ENCODE peak calls at places on chromosomes 5 and 9, in five cellular contexts. V is progenitor cell of endocrine pancreas, T is nephron progenitor cell, Y is left lung, O is GM19239. W is an unnamed sample.

GRCh38 chr5:37769840-37770239 is 70.0 kb downstream of the GDNF start:
- DNase-seq in V (no peak), T (no peak), Y (no peak), O (no peak), W (no peak)

GRCh38 chr5:95237324-95237723 is 47.6 kb downstream of the MCTP1 start:
- DNase-seq in V (no peak), T (no peak), Y (no peak), O (no peak), W (no peak)

GRCh38 chr9:962023-962422 is 14.4 kb upstream of the DMRT3 start:
- DNase-seq in V (no peak), T (no peak), Y (no peak), O (no peak), W (no peak)

GRCh38 chr5:72556351-72557146 is 49.3 kb upstream of the ZNF366 start:
- DNase-seq in V (peak), T (peak), Y (peak), O (peak), W (peak)

GRCh38 chr9:35771079-35771441 is 17.0 kb upstream of the MSMP start:
- DNase-seq in V (no peak), T (no peak), Y (no peak), O (no peak), W (peak)

GRCh38 chr5:170265527-170265926 is 32.0 kb downstream of the LCP2 start:
- DNase-seq in V (no peak), T (no peak), Y (no peak), O (no peak), W (no peak)

GRCh38 chr5:146817973-146818372 is 60.6 kb downstream of the PPP2R2B start:
- DNase-seq in V (no peak), T (no peak), Y (no peak), O (no peak), W (no peak)

GRCh38 chr5:17000296-17000939 is 64.3 kb upstream of the MYO10 start:
- DNase-seq in V (no peak), T (no peak), Y (no peak), O (no peak), W (no peak)

GRCh38 chr5:24642022-24642421 is 2.8 kb downstream of the CDH10 start:
- DNase-seq in V (no peak), T (no peak), Y (no peak), O (no peak), W (no peak)

GRCh38 chr9:35695801-35696420 is 6.2 kb upstream of the TPM2 start:
- DNase-seq in V (no peak), T (no peak), Y (no peak), O (no peak), W (no peak)

GRCh38 chr9:87701491-87701890 is 24.4 kb upstream of the CTSL start:
- DNase-seq in V (no peak), T (no peak), Y (no peak), O (no peak), W (no peak)

GRCh38 chr9:132114102-132114707 is 34.5 kb upstream of the MED27 start:
- DNase-seq in V (peak), T (peak), Y (peak), O (no peak), W (peak)

GRCh38 chr9:5787759-5788329 is 45.1 kb downstream of the ERMP1 start:
- DNase-seq in V (no peak), T (no peak), Y (no peak), O (no peak), W (no peak)

GRCh38 chr5:61933787-61934626 is 372.0 kb upstream of the KIF2A start:
- DNase-seq in V (peak), T (peak), Y (no peak), O (no peak), W (no peak)

GRCh38 chr5:4643190-4643589 is 496.9 kb upstream of the ADAMTS16 start:
- DNase-seq in V (no peak), T (no peak), Y (no peak), O (no peak), W (no peak)

GRCh38 chr5:154508114-154508513 is 30.1 kb upstream of the HAND1 start:
- DNase-seq in V (no peak), T (no peak), Y (no peak), O (no peak), W (no peak)

GRCh38 chr5:44679200-44679599 is 129.5 kb upstream of the MRPS30 start:
- DNase-seq in V (no peak), T (no peak), Y (no peak), O (no peak), W (no peak)

GRCh38 chr5:72860499-72860898 is 44.0 kb downstream of the TNPO1 start:
- DNase-seq in V (no peak), T (no peak), Y (peak), O (no peak), W (no peak)

GRCh38 chr5:53501054-53501453 is 20.6 kb downstream of the FST start:
- DNase-seq in V (no peak), T (no peak), Y (no peak), O (no peak), W (no peak)

GRCh38 chr5:179407191-179408175 is 62.2 kb upstream of the ADAMTS2 start:
- DNase-seq in V (no peak), T (no peak), Y (peak), O (no peak), W (peak)

GRCh38 chr5:98638701-98639100 is 134.8 kb upstream of the RGMB start:
- DNase-seq in V (no peak), T (no peak), Y (no peak), O (no peak), W (no peak)

GRCh38 chr5:14672508-14673394 is 8.2 kb downstream of the OTULIN start:
- DNase-seq in V (no peak), T (no peak), Y (no peak), O (no peak), W (no peak)

GRCh38 chr9:27054125-27054524 is 48.7 kb upstream of the LRRC19 start:
- DNase-seq in V (no peak), T (no peak), Y (no peak), O (no peak), W (no peak)

GRCh38 chr9:93801581-93802284 is 153.4 kb downstream of the BARX1 start:
- DNase-seq in V (no peak), T (no peak), Y (no peak), O (no peak), W (no peak)

GRCh38 chr9:134891713-134892112 is 11.1 kb downstream of the FCN2 start:
- DNase-seq in V (no peak), T (no peak), Y (no peak), O (no peak), W (no peak)

GRCh38 chr9:33294670-33295432 is 4.5 kb downstream of the NFX1 start:
- DNase-seq in V (no peak), T (no peak), Y (no peak), O (no peak), W (no peak)

GRCh38 chr5:56669534-56670483 is 145.5 kb upstream of the MAP3K1 start:
- DNase-seq in V (no peak), T (no peak), Y (no peak), O (peak), W (no peak)

GRCh38 chr5:149108651-149109280 is 32.5 kb upstream of the ABLIM3 start:
- DNase-seq in V (no peak), T (no peak), Y (no peak), O (no peak), W (no peak)

GRCh38 chr9:89430995-89431394 is 66.9 kb downstream of the SEMA4D start:
- DNase-seq in V (no peak), T (no peak), Y (no peak), O (no peak), W (no peak)

GRCh38 chr5:66981705-66982387 is 214.8 kb downstream of the CD180 start:
- DNase-seq in V (no peak), T (no peak), Y (no peak), O (no peak), W (no peak)

GRCh38 chr9:15144567-15145174 is 162.3 kb downstream of the TTC39B start:
- DNase-seq in V (no peak), T (no peak), Y (no peak), O (no peak), W (no peak)

GRCh38 chr5:89769975-89770374 is 639.6 kb downstream of the CETN3 start:
- DNase-seq in V (no peak), T (no peak), Y (no peak), O (no peak), W (no peak)

GRCh38 chr9:135254176-135255032 is 166.9 kb downstream of the OLFM1 start:
- DNase-seq in V (no peak), T (no peak), Y (peak), O (no peak), W (no peak)

GRCh38 chr9:8723195-8723594 is 923.6 kb upstream of the DMAC1 start:
- DNase-seq in V (no peak), T (no peak), Y (no peak), O (no peak), W (no peak)

GRCh38 chr9:35557330-35557729 is 47.7 kb upstream of the TESK1 start:
- DNase-seq in V (no peak), T (no peak), Y (no peak), O (no peak), W (no peak)

GRCh38 chr9:69888876-69889585 is 68.4 kb downstream of the CFAP95 start:
- DNase-seq in V (no peak), T (no peak), Y (no peak), O (no peak), W (no peak)

GRCh38 chr9:126854734-126855133 is 5.7 kb upstream of the ZBTB34 start:
- DNase-seq in V (no peak), T (no peak), Y (no peak), O (no peak), W (no peak)

GRCh38 chr5:53942724-53943123 is 367.6 kb downstream of the ARL15 start:
- DNase-seq in V (no peak), T (no peak), Y (no peak), O (no peak), W (no peak)

W was measured in tibial artery.